ENCODE peak calls at places on chromosomes 6 and 20, in five cellular contexts. P is effector CD4-positive, alpha-beta T cell; B is Daoy; M is astrocyte; Z is H54. F is an unnamed sample.

GRCh38 chr6:130778946-130779657 is 48.1 kb upstream of the SMLR1 start:
- DNase-seq in P (no peak), B (peak), M (peak), Z (no peak), F (no peak)

GRCh38 chr20:22581437-22582385 is 2.7 kb downstream of the FOXA2 start:
- DNase-seq in P (no peak), B (no peak), M (no peak), Z (no peak), F (no peak)

GRCh38 chr6:119326291-119327005 is 23.1 kb downstream of the MAN1A1 start:
- DNase-seq in P (no peak), B (no peak), M (no peak), Z (no peak), F (no peak)

GRCh38 chr6:47922391-47922790 is 140.6 kb downstream of the OPN5 start:
- DNase-seq in P (no peak), B (no peak), M (peak), Z (no peak), F (peak)

GRCh38 chr20:12207875-12208274 is 290.2 kb downstream of the BTBD3 start:
- DNase-seq in P (no peak), B (peak), M (peak), Z (no peak), F (peak)

GRCh38 chr6:14544689-14545088 is 427.1 kb downstream of the CD83 start:
- DNase-seq in P (no peak), B (no peak), M (no peak), Z (no peak), F (no peak)

GRCh38 chr20:49446808-49447207 is 35.7 kb downstream of the KCNB1 start:
- DNase-seq in P (no peak), B (no peak), M (peak), Z (no peak), F (peak)

GRCh38 chr6:107660839-107661238 is 163.3 kb downstream of the SCML4 start:
- DNase-seq in P (no peak), B (no peak), M (no peak), Z (no peak), F (no peak)

GRCh38 chr20:24672886-24673677 is 203.7 kb downstream of the SYNDIG1 start:
- DNase-seq in P (no peak), B (peak), M (peak), Z (peak), F (no peak)

GRCh38 chr6:166476061-166476591 is 93.4 kb upstream of the MPC1 start:
- DNase-seq in P (no peak), B (no peak), M (no peak), Z (no peak), F (no peak)

GRCh38 chr6:21262504-21262903 is 331.0 kb upstream of the SOX4 start:
- DNase-seq in P (no peak), B (no peak), M (no peak), Z (no peak), F (no peak)

GRCh38 chr6:134537146-134537555 is 219.2 kb upstream of the SGK1 start:
- DNase-seq in P (no peak), B (peak), M (peak), Z (peak), F (peak)

GRCh38 chr20:40493071-40493470 is 196.0 kb downstream of the MAFB start:
- DNase-seq in P (no peak), B (no peak), M (peak), Z (no peak), F (no peak)

GRCh38 chr20:48877299-48877698 is 44.2 kb upstream of the ARFGEF2 start:
- DNase-seq in P (no peak), B (no peak), M (no peak), Z (no peak), F (no peak)

GRCh38 chr6:35831257-35832007 is 26.3 kb downstream of the LHFPL5 start:
- DNase-seq in P (no peak), B (no peak), M (no peak), Z (no peak), F (no peak)

GRCh38 chr20:62054451-62054953 is 11.2 kb downstream of the TAF4 start:
- DNase-seq in P (no peak), B (no peak), M (no peak), Z (no peak), F (no peak)

GRCh38 chr6:147058786-147059434 is 145.3 kb upstream of the STXBP5 start:
- DNase-seq in P (no peak), B (no peak), M (no peak), Z (no peak), F (no peak)

F was measured in iPS-NIHi11.